ENCODE peak calls at places on chromosomes 16 and 17, in nine cellular contexts. M is PC-3; Y is CD8-positive, alpha-beta memory T cell; P is heart left ventricle; G is stomach; O is heart right ventricle; C is iPS DF 6.9; D is sigmoid colon; J is prostate gland. F is an unnamed sample.

GRCh38 chr17:60628252-60628889 is 28.4 kb downstream of the PPM1D start:
- DNase-seq in J (no peak), P (no peak), C (no peak), D (no peak), M (no peak), G (no peak), O (no peak), Y (no peak), F (no peak)

GRCh38 chr17:81511800-81512559 is 619 bp downstream of the ACTG1 start:
- DNase-seq in P (peak; percentile 61), Y (peak; percentile 43), M (no peak), D (peak; percentile 83), J (no peak), C (no peak), G (no peak), O (no peak), F (no peak)

GRCh38 chr17:48563385-48563838 is 14.7 kb downstream of the HOXB4 start:
- DNase-seq in J (no peak), G (no peak), P (no peak), M (no peak), C (no peak), Y (no peak), O (no peak), D (no peak), F (no peak)

GRCh38 chr16:51839697-51840462 is 688.8 kb upstream of the SALL1 start:
- DNase-seq in D (no peak), M (no peak), Y (no peak), O (no peak), P (no peak), C (no peak), G (no peak), J (no peak), F (no peak)

GRCh38 chr17:82687375-82687861 is 11.1 kb downstream of the RAB40B start:
- DNase-seq in P (no peak), C (no peak), D (no peak), J (peak; percentile 79), M (no peak), O (no peak), G (peak; percentile 46), Y (no peak), F (no peak)

GRCh38 chr17:77498056-77498785 is 357.5 kb downstream of the SEC14L1 start:
- DNase-seq in J (no peak), P (peak; percentile 18), Y (no peak), C (no peak), G (no peak), M (no peak), O (no peak), D (peak; percentile 61), F (no peak)

GRCh38 chr16:72242757-72243156 is 70.8 kb upstream of the PMFBP1 start:
- DNase-seq in G (no peak), J (no peak), M (no peak), P (no peak), Y (no peak), O (no peak), C (no peak), D (no peak), F (no peak)

GRCh38 chr16:71707199-71707598 is 17.3 kb downstream of the PHLPP2 start:
- DNase-seq in C (no peak), D (no peak), J (no peak), G (no peak), P (no peak), M (no peak), O (no peak), Y (no peak), F (no peak)

GRCh38 chr17:56679148-56679766 is 85.8 kb downstream of the NOG start:
- DNase-seq in D (no peak), C (no peak), Y (peak; percentile 23), O (no peak), J (no peak), P (no peak), G (no peak), M (peak; percentile 68), F (no peak)

GRCh38 chr17:64393000-64393402 is 2.3 kb upstream of the PECAM1 start:
- DNase-seq in P (no peak), D (no peak), Y (peak; percentile 72), O (no peak), M (no peak), C (no peak), G (no peak), J (no peak), F (no peak)

GRCh38 chr17:50845260-50846147 is 10.1 kb downstream of the WFIKKN2 start:
- DNase-seq in Y (no peak), P (peak; percentile 73), G (no peak), C (no peak), D (peak; percentile 38), M (peak; percentile 65), J (no peak), O (no peak), F (no peak)
- H3K27ac ChIP-seq in Y (no peak overlapping the region), P (peak overlapping the region; percentile 75), G (no peak overlapping the region), C (no peak overlapping the region), D (no peak overlapping the region), M (no peak overlapping the region), J (no peak overlapping the region), O (peak overlapping the region; percentile 21), F (no peak overlapping the region)

GRCh38 chr16:88764913-88765349 is 20.1 kb downstream of the PIEZO1 start:
- DNase-seq in P (no peak), O (no peak), D (no peak), G (no peak), J (peak; percentile 91), C (no peak), M (peak; percentile 83), Y (no peak), F (no peak)
- H3K4me3 ChIP-seq in P (no peak overlapping the region), O (no peak overlapping the region), D (no peak overlapping the region), G (no peak overlapping the region), J (no peak overlapping the region), C (no peak overlapping the region), M (no peak overlapping the region), Y (no peak overlapping the region), F (no peak overlapping the region)

GRCh38 chr17:39192901-39193300 is 4.6 kb downstream of the CACNB1 start:
- DNase-seq in G (no peak), Y (no peak), J (no peak), C (no peak), P (no peak), M (no peak), D (no peak), O (no peak), F (no peak)

GRCh38 chr17:39195568-39196160 is 1.8 kb downstream of the CACNB1 start:
- DNase-seq in O (no peak), D (no peak), Y (no peak), G (no peak), J (no peak), C (no peak), P (no peak), M (peak; percentile 20), F (no peak)

GRCh38 chr17:39194985-39195524 is 2.4 kb downstream of the CACNB1 start:
- DNase-seq in C (no peak), J (no peak), P (no peak), M (no peak), D (no peak), O (no peak), G (no peak), Y (no peak), F (no peak)

GRCh38 chr17:39193346-39193745 is 4.1 kb downstream of the CACNB1 start:
- DNase-seq in G (no peak), C (no peak), P (no peak), O (no peak), Y (no peak), J (no peak), D (no peak), M (no peak), F (no peak)

DNA sequence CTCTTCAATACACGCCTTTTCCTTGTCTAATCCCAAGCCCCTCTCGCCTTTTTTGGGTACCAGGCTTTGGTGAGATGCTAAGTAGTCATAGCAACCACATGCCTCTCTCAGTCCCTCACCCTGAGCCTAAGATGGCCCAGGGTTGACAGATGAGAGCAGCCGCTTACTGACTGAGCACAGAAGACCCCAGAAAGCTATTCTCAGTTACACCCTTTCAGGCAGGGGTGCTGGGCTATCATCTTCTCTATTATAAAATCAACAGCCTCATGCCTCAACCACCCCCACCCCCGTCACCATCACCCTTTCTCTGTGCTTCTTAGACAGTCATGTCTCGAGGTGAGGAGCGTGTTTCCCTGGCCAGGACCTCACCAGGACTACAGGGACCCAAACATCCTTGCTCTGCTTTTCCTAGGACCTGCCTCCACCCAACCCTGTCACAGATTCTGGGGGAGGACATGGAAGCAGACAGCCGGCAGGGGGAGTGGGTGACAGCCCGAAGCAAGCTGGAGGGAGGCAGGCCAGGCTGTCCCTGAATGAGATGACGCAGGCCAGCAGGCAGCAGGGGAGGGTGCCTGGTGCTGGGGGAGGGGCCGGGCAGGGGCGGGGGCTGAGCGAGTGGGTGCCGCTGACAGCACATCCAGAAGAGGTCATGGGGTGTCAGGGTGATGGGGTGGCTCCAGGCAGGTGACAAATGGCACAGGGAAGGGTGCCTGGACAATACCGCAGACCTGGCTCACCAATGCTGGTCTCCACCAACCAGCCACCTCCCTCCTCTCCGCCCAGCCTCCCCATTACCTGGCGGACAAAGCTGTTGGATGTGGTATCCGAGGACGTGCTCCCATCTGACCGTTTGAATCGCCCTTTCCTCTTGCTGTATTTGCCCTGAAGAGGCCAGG is 3.1 kb downstream of the CACNB1 start:
- DNase-seq in D (peak; percentile 87), O (peak; percentile 61), P (peak; percentile 80), C (no peak), J (no peak), G (no peak), M (no peak), Y (no peak), F (no peak)
- H3K27ac ChIP-seq in D (peak overlapping the region; percentile 46), O (no peak overlapping the region), P (no peak overlapping the region), C (no peak overlapping the region), J (no peak overlapping the region), G (peak overlapping the region; percentile 11), M (no peak overlapping the region), Y (no peak overlapping the region), F (no peak overlapping the region)

GRCh38 chr17:2871205-2871604 is 75.0 kb downstream of the RAP1GAP2 start:
- DNase-seq in O (no peak), Y (no peak), M (no peak), J (no peak), C (peak; percentile 83), D (no peak), P (no peak), G (no peak), F (no peak)

GRCh38 chr17:2867441-2868424 is 71.5 kb downstream of the RAP1GAP2 start:
- DNase-seq in C (no peak), Y (no peak), D (no peak), P (no peak), G (no peak), J (no peak), O (no peak), M (peak; percentile 62), F (peak; percentile 38)

GRCh38 chr17:2871720-2872119 is 75.5 kb downstream of the RAP1GAP2 start:
- DNase-seq in C (no peak), G (no peak), M (peak; percentile 22), O (no peak), Y (no peak), J (no peak), P (no peak), D (no peak), F (no peak)

GRCh38 chr17:2872282-2872681 is 76.0 kb downstream of the RAP1GAP2 start:
- DNase-seq in M (no peak), O (no peak), D (no peak), P (no peak), Y (no peak), G (no peak), C (no peak), J (no peak), F (no peak)

DNA sequence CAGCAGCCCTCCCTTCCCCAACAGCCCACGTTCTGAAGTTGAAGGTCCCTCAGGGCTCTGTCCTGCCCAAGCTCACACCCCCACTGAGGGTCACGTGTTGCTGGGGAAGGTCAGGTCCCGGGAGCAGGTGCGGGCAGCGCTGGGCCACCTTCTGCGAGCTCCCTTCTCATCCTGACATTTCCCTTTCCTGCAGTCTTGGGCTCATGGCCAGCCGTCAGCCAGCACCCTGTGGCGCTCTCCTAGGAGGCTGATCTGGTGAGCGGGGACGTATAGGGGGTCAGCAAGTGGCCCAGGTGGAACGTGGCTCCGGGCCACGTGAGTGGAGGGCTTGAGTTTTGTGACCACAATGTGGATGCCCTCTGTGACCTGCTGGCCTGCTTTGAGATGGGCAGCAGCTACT is 73.4 kb downstream of the RAP1GAP2 start:
- DNase-seq in Y (no peak), M (no peak), G (no peak), D (no peak), C (no peak), J (no peak), O (no peak), P (no peak), F (no peak)
- H3K4me3 ChIP-seq in Y (no peak overlapping the region), M (no peak overlapping the region), G (no peak overlapping the region), D (no peak overlapping the region), C (no peak overlapping the region), J (no peak overlapping the region), O (no peak overlapping the region), P (no peak overlapping the region), F (no peak overlapping the region)

F was measured in AG04450.